ENCODE peak calls at places on chromosome 12, in eight cellular contexts. Z, M, L, N, G, O, E and Y are unnamed samples. For H3K4me1, the result is how much of the 10 kb centered on the place peaks cover.

GRCh38 chr12:6052940-6053329 is 71.5 kb downstream of the VWF start:
- DNase-seq in Z (no peak), M (peak), L (no peak), N (no peak), G (no peak), O (no peak), E (no peak), Y (no peak)

GRCh38 chr12:73906757-73907156 is 630.9 kb upstream of the ATXN7L3B start:
- DNase-seq in Z (no peak), M (no peak), L (no peak), N (no peak), G (no peak), O (no peak), E (no peak), Y (no peak)

GRCh38 chr12:78271546-78271945 is 440.9 kb downstream of the NAV3 start:
- DNase-seq in Z (no peak), M (peak), L (no peak), N (no peak), G (no peak), O (no peak), E (no peak), Y (no peak)

GRCh38 chr12:112381421-112381897 is 772 bp downstream of the HECTD4 start:
- DNase-seq in Z (peak), M (no peak), L (no peak), N (no peak), G (no peak), O (peak), E (peak), Y (peak)

GRCh38 chr12:2776129-2776806 is 18.5 kb upstream of the FKBP4 start:
- DNase-seq in Z (no peak), M (no peak), L (no peak), N (no peak), G (no peak), O (no peak), E (no peak), Y (no peak)

GRCh38 chr12:92759634-92760268 is 57.0 kb downstream of the PLEKHG7 start:
- DNase-seq in Z (no peak), M (peak), L (peak), N (no peak), G (no peak), O (no peak), E (no peak), Y (no peak)

GRCh38 chr12:56081393-56082347 is 1.7 kb downstream of the ERBB3 start:
- DNase-seq in Z (no peak), M (no peak), L (no peak), N (no peak), G (no peak), O (no peak), E (peak), Y (no peak)

GRCh38 chr12:121934318-121934682 is 15.9 kb downstream of the CFAP251 start:
- DNase-seq in Z (no peak), M (no peak), L (no peak), N (no peak), G (no peak), O (no peak), E (no peak), Y (no peak)

GRCh38 chr12:108720757-108721514 is 10.4 kb downstream of the CORO1C start:
- DNase-seq in Z (no peak), M (peak), L (peak), N (no peak), G (no peak), O (no peak), E (no peak), Y (no peak)

GRCh38 chr12:91877461-91878230 is 268.0 kb downstream of the BTG1 start:
- DNase-seq in Z (no peak), M (no peak), L (no peak), N (no peak), G (no peak), O (no peak), E (no peak), Y (no peak)

GRCh38 chr12:113498490-113498889 is 26.8 kb upstream of the LHX5 start:
- DNase-seq in Z (no peak), M (no peak), L (no peak), N (no peak), G (no peak), O (no peak), E (no peak), Y (no peak)

GRCh38 chr12:109518820-109519665 is 41.6 kb downstream of the UBE3B start:
- DNase-seq in Z (peak), M (peak), L (no peak), N (no peak), G (no peak), O (peak), E (peak), Y (peak)

GRCh38 chr12:104138747-104139186 is 757 bp upstream of the NFYB start:
- DNase-seq in Z (no peak), M (no peak), L (no peak), N (no peak), G (no peak), O (no peak), E (no peak), Y (peak)

GRCh38 chr12:90112668-90113067 is 404.0 kb upstream of the ATP2B1 start:
- DNase-seq in Z (no peak), M (no peak), L (no peak), N (no peak), G (no peak), O (no peak), E (no peak), Y (no peak)

GRCh38 chr12:110561471-110562201 is 21.5 kb downstream of the PPTC7 start:
- DNase-seq in Z (no peak), M (no peak), L (no peak), N (no peak), G (no peak), O (no peak), E (no peak), Y (no peak)

GRCh38 chr12:67449591-67450052 is 180.5 kb downstream of the CAND1 start:
- DNase-seq in Z (no peak), M (no peak), L (no peak), N (no peak), G (no peak), O (no peak), E (no peak), Y (no peak)

GRCh38 chr12:116597886-116598285 is 38.7 kb downstream of the MAP1LC3B2 start:
- DNase-seq in Z (no peak), M (no peak), L (no peak), N (no peak), G (no peak), O (no peak), E (no peak), Y (no peak)
- H3K27ac ChIP-seq in Z (peak), M (no peak), L (no peak), N (no peak), G (no peak), O (no peak), E (peak), Y (no peak)

GRCh38 chr12:128267246-128267622 is 264 bp downstream of the TMEM132C start:
- DNase-seq in Z (no peak), M (no peak), L (no peak), N (no peak), G (no peak), O (no peak), E (no peak), Y (peak)
- H3K4me3 ChIP-seq in Z (peak), M (no peak), L (no peak), N (no peak), G (peak), O (peak), E (peak), Y (peak)

GRCh38 chr12:57834086-57834876 is 12.2 kb downstream of the CTDSP2 start:
- DNase-seq in Z (no peak), M (no peak), L (no peak), N (no peak), G (no peak), O (no peak), E (no peak), Y (no peak)

GRCh38 chr12:57837779-57838562 is 8.6 kb downstream of the CTDSP2 start:
- DNase-seq in Z (no peak), M (peak), L (no peak), N (no peak), G (peak), O (peak), E (no peak), Y (peak)

GRCh38 chr12:57836442-57837375 is 9.8 kb downstream of the CTDSP2 start:
- DNase-seq in Z (peak), M (peak), L (no peak), N (peak), G (peak), O (no peak), E (peak), Y (peak)

GRCh38 chr12:57833672-57834071 is 12.9 kb downstream of the CTDSP2 start:
- DNase-seq in Z (no peak), M (no peak), L (no peak), N (no peak), G (no peak), O (no peak), E (no peak), Y (no peak)

DNA sequence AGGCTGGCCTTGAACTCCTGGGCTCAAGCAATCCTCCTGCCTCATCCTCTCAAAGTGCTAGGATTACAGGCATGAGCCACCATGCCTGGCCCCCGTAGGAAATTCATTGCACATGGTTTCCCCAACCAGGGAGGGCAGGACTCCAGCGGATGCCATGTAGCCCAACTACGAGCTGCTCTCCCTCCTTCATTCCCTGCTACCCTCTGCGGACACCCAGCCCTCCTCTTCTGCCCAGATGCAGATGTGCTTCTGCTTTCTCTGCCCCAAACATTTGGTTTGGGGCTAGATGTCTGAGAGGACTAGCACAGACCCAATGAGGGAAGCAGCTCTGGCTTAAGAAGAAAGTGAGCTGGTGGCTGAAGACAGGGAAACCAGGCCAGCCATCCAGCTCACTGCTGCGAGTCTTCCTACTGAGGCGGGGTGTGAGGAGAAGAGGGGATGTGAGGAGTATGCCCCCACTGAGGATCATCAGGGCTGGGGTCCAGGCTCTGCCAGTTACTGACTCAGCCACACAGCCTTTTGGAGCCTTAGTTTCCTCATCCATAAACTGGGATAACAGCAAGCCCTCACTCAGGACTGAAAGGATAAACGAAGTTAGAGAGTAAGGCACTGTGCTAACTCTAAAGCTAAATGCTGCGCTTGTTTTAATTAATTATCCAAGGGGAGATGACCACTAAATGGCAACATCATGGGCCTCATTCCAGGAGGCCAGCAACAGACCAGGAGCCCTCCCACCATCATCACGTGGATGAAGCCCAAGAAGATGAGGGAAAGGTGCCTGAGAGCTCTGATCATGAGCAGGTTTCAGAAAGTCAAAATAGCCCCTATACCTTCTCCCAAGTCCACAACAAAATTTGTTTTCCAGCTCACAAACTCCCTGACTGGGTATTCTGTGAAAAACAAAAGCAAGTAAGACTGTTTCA is 10.9 kb downstream of the CTDSP2 start:
- DNase-seq in Z (no peak), M (no peak), L (no peak), N (no peak), G (no peak), O (no peak), E (no peak), Y (no peak)
- H3K4me1 ChIP-seq in Z (half or more), M (half or more), L (under half), N (under half), G (half or more), O (half or more), E (half or more), Y (half or more)

GRCh38 chr12:14390885-14391530 is 25.5 kb downstream of the ATF7IP start:
- DNase-seq in Z (no peak), M (no peak), L (no peak), N (no peak), G (no peak), O (no peak), E (no peak), Y (no peak)

GRCh38 chr12:14387472-14387871 is 22.0 kb downstream of the ATF7IP start:
- DNase-seq in Z (no peak), M (no peak), L (no peak), N (no peak), G (no peak), O (no peak), E (no peak), Y (no peak)

GRCh38 chr12:14390449-14390848 is 25.0 kb downstream of the ATF7IP start:
- DNase-seq in Z (no peak), M (no peak), L (no peak), N (no peak), G (no peak), O (no peak), E (no peak), Y (no peak)

GRCh38 chr12:14379508-14379907 is 14.0 kb downstream of the ATF7IP start:
- DNase-seq in Z (no peak), M (no peak), L (no peak), N (no peak), G (no peak), O (no peak), E (no peak), Y (no peak)

GRCh38 chr12:14384783-14385638 is 19.5 kb downstream of the ATF7IP start:
- DNase-seq in Z (peak), M (peak), L (peak), N (no peak), G (no peak), O (no peak), E (peak), Y (no peak)
- H3K27ac ChIP-seq in Z (peak), M (peak), L (no peak), N (no peak), G (peak), O (peak), E (peak), Y (peak)

GRCh38 chr12:12070674-12071661 is at the start of gene BCL2L14:
- DNase-seq in Z (no peak), M (peak), L (peak), N (no peak), G (no peak), O (no peak), E (no peak), Y (no peak)

GRCh38 chr12:12070149-12070548 is 590 bp upstream of the BCL2L14 start:
- DNase-seq in Z (no peak), M (no peak), L (no peak), N (no peak), G (no peak), O (no peak), E (no peak), Y (no peak)

DNA sequence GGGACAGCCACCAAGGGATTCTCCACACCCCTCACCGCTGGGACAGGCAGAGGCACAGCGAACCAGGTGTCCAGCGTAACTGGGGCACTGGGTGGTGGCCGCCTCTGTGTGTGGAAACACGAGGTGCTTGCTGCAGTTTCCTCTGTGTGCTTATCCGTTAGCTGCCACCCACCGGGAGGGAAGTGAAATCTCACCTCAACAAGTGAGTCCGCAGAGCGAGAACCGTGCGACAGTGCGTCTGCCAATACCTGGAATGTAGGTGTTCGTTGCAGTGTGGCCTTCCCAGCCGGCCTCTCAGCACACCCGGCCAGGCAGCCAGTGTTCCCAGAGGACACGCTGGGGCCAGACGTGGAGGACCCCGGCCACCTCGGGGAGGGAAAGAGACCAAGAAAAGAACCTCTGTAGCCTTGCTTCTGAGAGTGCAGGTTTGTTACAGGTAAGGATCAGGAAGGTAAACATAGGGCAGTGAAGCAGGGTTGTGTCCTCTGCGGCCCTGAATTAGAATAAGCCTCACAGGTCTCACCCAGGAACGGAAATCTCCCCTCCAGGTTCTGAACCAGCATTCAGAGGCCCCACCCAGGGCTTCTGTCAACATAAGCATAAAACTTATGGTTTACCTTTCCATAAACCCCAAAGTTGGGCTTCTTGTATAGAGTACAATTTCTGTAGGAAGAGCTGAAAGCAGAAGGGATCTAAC is 1.5 kb downstream of the BCL2L14 start:
- DNase-seq in Z (peak), M (no peak), L (no peak), N (no peak), G (peak), O (peak), E (peak), Y (no peak)
- H3K4me3 ChIP-seq in Z (peak), M (no peak), L (no peak), N (no peak), G (no peak), O (peak), E (peak), Y (no peak)